ENCODE peak calls at places on chromosomes 12 and 14, in seven cellular contexts. One of them, this sample, is unnamed.

GRCh38 chr14:62162998-62163589 is 400.9 kb downstream of the SNAPC1 start:
- DNase-seq in fibroblast of pulmonary artery: peak
- DNase-seq in NCI-H1436: peak
- DNase-seq in stimulated activated naive CD4-positive, alpha-beta T cell: no peak
- DNase-seq in stimulated activated CD4-positive, alpha-beta T cell treated with anti-CD3 and anti-CD28 coated beads, TNF-alpha, amount 100 ng/mL, for 1 hour: no peak
- DNase-seq in glomerular endothelial cell: peak
- DNase-seq in activated CD8-positive, alpha-beta memory T cell treated with anti-CD3 and anti-CD28 coated beads, Interleukin-2, amount 50 U/mL, for 48 hours: no peak
- DNase-seq in this sample: peak

GRCh38 chr12:32369202-32369601 is 30.2 kb upstream of the FGD4 start:
- DNase-seq in fibroblast of pulmonary artery: no peak
- DNase-seq in NCI-H1436: no peak
- DNase-seq in stimulated activated naive CD4-positive, alpha-beta T cell: no peak
- DNase-seq in stimulated activated CD4-positive, alpha-beta T cell treated with anti-CD3 and anti-CD28 coated beads, TNF-alpha, amount 100 ng/mL, for 1 hour: no peak
- DNase-seq in glomerular endothelial cell: no peak
- DNase-seq in activated CD8-positive, alpha-beta memory T cell treated with anti-CD3 and anti-CD28 coated beads, Interleukin-2, amount 50 U/mL, for 48 hours: no peak
- DNase-seq in this sample: no peak

GRCh38 chr14:28754209-28754985 is 12.2 kb upstream of the FOXG1 start:
- DNase-seq in fibroblast of pulmonary artery: peak
- DNase-seq in NCI-H1436: peak
- DNase-seq in stimulated activated naive CD4-positive, alpha-beta T cell: no peak
- DNase-seq in stimulated activated CD4-positive, alpha-beta T cell treated with anti-CD3 and anti-CD28 coated beads, TNF-alpha, amount 100 ng/mL, for 1 hour: no peak
- DNase-seq in glomerular endothelial cell: no peak
- DNase-seq in activated CD8-positive, alpha-beta memory T cell treated with anti-CD3 and anti-CD28 coated beads, Interleukin-2, amount 50 U/mL, for 48 hours: no peak
- DNase-seq in this sample: peak

GRCh38 chr12:57118711-57119271 is 7.6 kb upstream of the STAT6 start:
- DNase-seq in fibroblast of pulmonary artery: no peak
- DNase-seq in NCI-H1436: no peak
- DNase-seq in stimulated activated naive CD4-positive, alpha-beta T cell: no peak
- DNase-seq in stimulated activated CD4-positive, alpha-beta T cell treated with anti-CD3 and anti-CD28 coated beads, TNF-alpha, amount 100 ng/mL, for 1 hour: no peak
- DNase-seq in glomerular endothelial cell: no peak
- DNase-seq in activated CD8-positive, alpha-beta memory T cell treated with anti-CD3 and anti-CD28 coated beads, Interleukin-2, amount 50 U/mL, for 48 hours: no peak
- DNase-seq in this sample: peak

GRCh38 chr12:8662592-8662991 is at the start of gene MFAP5:
- DNase-seq in fibroblast of pulmonary artery: peak
- DNase-seq in NCI-H1436: no peak
- DNase-seq in stimulated activated naive CD4-positive, alpha-beta T cell: no peak
- DNase-seq in stimulated activated CD4-positive, alpha-beta T cell treated with anti-CD3 and anti-CD28 coated beads, TNF-alpha, amount 100 ng/mL, for 1 hour: no peak
- DNase-seq in glomerular endothelial cell: no peak
- DNase-seq in activated CD8-positive, alpha-beta memory T cell treated with anti-CD3 and anti-CD28 coated beads, Interleukin-2, amount 50 U/mL, for 48 hours: no peak
- DNase-seq in this sample: no peak

GRCh38 chr12:6771091-6771495 is 1.2 kb upstream of the LAG3 start:
- DNase-seq in fibroblast of pulmonary artery: peak
- DNase-seq in NCI-H1436: no peak
- DNase-seq in stimulated activated naive CD4-positive, alpha-beta T cell: no peak
- DNase-seq in stimulated activated CD4-positive, alpha-beta T cell treated with anti-CD3 and anti-CD28 coated beads, TNF-alpha, amount 100 ng/mL, for 1 hour: no peak
- DNase-seq in glomerular endothelial cell: no peak
- DNase-seq in activated CD8-positive, alpha-beta memory T cell treated with anti-CD3 and anti-CD28 coated beads, Interleukin-2, amount 50 U/mL, for 48 hours: no peak
- DNase-seq in this sample: peak

GRCh38 chr14:25274529-25274928 is 224.6 kb upstream of the STXBP6 start:
- DNase-seq in fibroblast of pulmonary artery: no peak
- DNase-seq in NCI-H1436: no peak
- DNase-seq in stimulated activated naive CD4-positive, alpha-beta T cell: no peak
- DNase-seq in stimulated activated CD4-positive, alpha-beta T cell treated with anti-CD3 and anti-CD28 coated beads, TNF-alpha, amount 100 ng/mL, for 1 hour: no peak
- DNase-seq in glomerular endothelial cell: no peak
- DNase-seq in activated CD8-positive, alpha-beta memory T cell treated with anti-CD3 and anti-CD28 coated beads, Interleukin-2, amount 50 U/mL, for 48 hours: no peak
- DNase-seq in this sample: no peak

GRCh38 chr12:111425655-111426054 is 19.9 kb downstream of the SH2B3 start:
- DNase-seq in fibroblast of pulmonary artery: no peak
- DNase-seq in NCI-H1436: no peak
- DNase-seq in stimulated activated naive CD4-positive, alpha-beta T cell: no peak
- DNase-seq in stimulated activated CD4-positive, alpha-beta T cell treated with anti-CD3 and anti-CD28 coated beads, TNF-alpha, amount 100 ng/mL, for 1 hour: no peak
- DNase-seq in glomerular endothelial cell: no peak
- DNase-seq in activated CD8-positive, alpha-beta memory T cell treated with anti-CD3 and anti-CD28 coated beads, Interleukin-2, amount 50 U/mL, for 48 hours: no peak
- DNase-seq in this sample: no peak

GRCh38 chr12:68368332-68368731 is 36.2 kb upstream of the MDM1 start:
- DNase-seq in fibroblast of pulmonary artery: no peak
- DNase-seq in NCI-H1436: no peak
- DNase-seq in stimulated activated naive CD4-positive, alpha-beta T cell: no peak
- DNase-seq in stimulated activated CD4-positive, alpha-beta T cell treated with anti-CD3 and anti-CD28 coated beads, TNF-alpha, amount 100 ng/mL, for 1 hour: no peak
- DNase-seq in glomerular endothelial cell: no peak
- DNase-seq in activated CD8-positive, alpha-beta memory T cell treated with anti-CD3 and anti-CD28 coated beads, Interleukin-2, amount 50 U/mL, for 48 hours: no peak
- DNase-seq in this sample: peak

GRCh38 chr14:89899917-89900680 is 54.4 kb downstream of the EFCAB11 start:
- DNase-seq in fibroblast of pulmonary artery: peak
- DNase-seq in NCI-H1436: peak
- DNase-seq in stimulated activated naive CD4-positive, alpha-beta T cell: no peak
- DNase-seq in stimulated activated CD4-positive, alpha-beta T cell treated with anti-CD3 and anti-CD28 coated beads, TNF-alpha, amount 100 ng/mL, for 1 hour: no peak
- DNase-seq in glomerular endothelial cell: no peak
- DNase-seq in activated CD8-positive, alpha-beta memory T cell treated with anti-CD3 and anti-CD28 coated beads, Interleukin-2, amount 50 U/mL, for 48 hours: no peak
- DNase-seq in this sample: peak

GRCh38 chr14:24274101-24274543 is 2.7 kb upstream of the RABGGTA start:
- DNase-seq in fibroblast of pulmonary artery: no peak
- DNase-seq in NCI-H1436: no peak
- DNase-seq in stimulated activated naive CD4-positive, alpha-beta T cell: peak
- DNase-seq in stimulated activated CD4-positive, alpha-beta T cell treated with anti-CD3 and anti-CD28 coated beads, TNF-alpha, amount 100 ng/mL, for 1 hour: peak
- DNase-seq in glomerular endothelial cell: no peak
- DNase-seq in activated CD8-positive, alpha-beta memory T cell treated with anti-CD3 and anti-CD28 coated beads, Interleukin-2, amount 50 U/mL, for 48 hours: peak
- DNase-seq in this sample: no peak

GRCh38 chr12:124576061-124576650 is 8.7 kb upstream of the NCOR2 start:
- DNase-seq in fibroblast of pulmonary artery: no peak
- DNase-seq in NCI-H1436: no peak
- DNase-seq in stimulated activated naive CD4-positive, alpha-beta T cell: no peak
- DNase-seq in stimulated activated CD4-positive, alpha-beta T cell treated with anti-CD3 and anti-CD28 coated beads, TNF-alpha, amount 100 ng/mL, for 1 hour: no peak
- DNase-seq in glomerular endothelial cell: no peak
- DNase-seq in activated CD8-positive, alpha-beta memory T cell treated with anti-CD3 and anti-CD28 coated beads, Interleukin-2, amount 50 U/mL, for 48 hours: no peak
- DNase-seq in this sample: no peak

GRCh38 chr12:14647028-14647750 is 49.2 kb downstream of the GUCY2C start:
- DNase-seq in fibroblast of pulmonary artery: no peak
- DNase-seq in NCI-H1436: no peak
- DNase-seq in stimulated activated naive CD4-positive, alpha-beta T cell: no peak
- DNase-seq in stimulated activated CD4-positive, alpha-beta T cell treated with anti-CD3 and anti-CD28 coated beads, TNF-alpha, amount 100 ng/mL, for 1 hour: no peak
- DNase-seq in glomerular endothelial cell: no peak
- DNase-seq in activated CD8-positive, alpha-beta memory T cell treated with anti-CD3 and anti-CD28 coated beads, Interleukin-2, amount 50 U/mL, for 48 hours: no peak
- DNase-seq in this sample: no peak

GRCh38 chr14:71931492-71932228 is 569 bp upstream of the RGS6 start:
- DNase-seq in fibroblast of pulmonary artery: no peak
- DNase-seq in NCI-H1436: no peak
- DNase-seq in stimulated activated naive CD4-positive, alpha-beta T cell: no peak
- DNase-seq in stimulated activated CD4-positive, alpha-beta T cell treated with anti-CD3 and anti-CD28 coated beads, TNF-alpha, amount 100 ng/mL, for 1 hour: no peak
- DNase-seq in glomerular endothelial cell: no peak
- DNase-seq in activated CD8-positive, alpha-beta memory T cell treated with anti-CD3 and anti-CD28 coated beads, Interleukin-2, amount 50 U/mL, for 48 hours: peak
- DNase-seq in this sample: no peak

GRCh38 chr14:101062065-101062450 is 158.5 kb upstream of the RTL1 start:
- DNase-seq in fibroblast of pulmonary artery: no peak
- DNase-seq in NCI-H1436: no peak
- DNase-seq in stimulated activated naive CD4-positive, alpha-beta T cell: no peak
- DNase-seq in stimulated activated CD4-positive, alpha-beta T cell treated with anti-CD3 and anti-CD28 coated beads, TNF-alpha, amount 100 ng/mL, for 1 hour: no peak
- DNase-seq in glomerular endothelial cell: no peak
- DNase-seq in activated CD8-positive, alpha-beta memory T cell treated with anti-CD3 and anti-CD28 coated beads, Interleukin-2, amount 50 U/mL, for 48 hours: no peak
- DNase-seq in this sample: no peak

GRCh38 chr14:59964251-59965007 is 44.5 kb downstream of the LRRC9 start:
- DNase-seq in fibroblast of pulmonary artery: peak
- DNase-seq in NCI-H1436: no peak
- DNase-seq in stimulated activated naive CD4-positive, alpha-beta T cell: no peak
- DNase-seq in stimulated activated CD4-positive, alpha-beta T cell treated with anti-CD3 and anti-CD28 coated beads, TNF-alpha, amount 100 ng/mL, for 1 hour: no peak
- DNase-seq in glomerular endothelial cell: no peak
- DNase-seq in activated CD8-positive, alpha-beta memory T cell treated with anti-CD3 and anti-CD28 coated beads, Interleukin-2, amount 50 U/mL, for 48 hours: no peak
- DNase-seq in this sample: no peak

GRCh38 chr12:52222692-52223091 is 10.4 kb upstream of the KRT7 start:
- DNase-seq in fibroblast of pulmonary artery: no peak
- DNase-seq in NCI-H1436: no peak
- DNase-seq in stimulated activated naive CD4-positive, alpha-beta T cell: no peak
- DNase-seq in stimulated activated CD4-positive, alpha-beta T cell treated with anti-CD3 and anti-CD28 coated beads, TNF-alpha, amount 100 ng/mL, for 1 hour: no peak
- DNase-seq in glomerular endothelial cell: no peak
- DNase-seq in activated CD8-positive, alpha-beta memory T cell treated with anti-CD3 and anti-CD28 coated beads, Interleukin-2, amount 50 U/mL, for 48 hours: no peak
- DNase-seq in this sample: no peak

GRCh38 chr12:25256826-25257225 is 6.1 kb upstream of the KRAS start:
- DNase-seq in fibroblast of pulmonary artery: no peak
- DNase-seq in NCI-H1436: no peak
- DNase-seq in stimulated activated naive CD4-positive, alpha-beta T cell: no peak
- DNase-seq in stimulated activated CD4-positive, alpha-beta T cell treated with anti-CD3 and anti-CD28 coated beads, TNF-alpha, amount 100 ng/mL, for 1 hour: no peak
- DNase-seq in glomerular endothelial cell: no peak
- DNase-seq in activated CD8-positive, alpha-beta memory T cell treated with anti-CD3 and anti-CD28 coated beads, Interleukin-2, amount 50 U/mL, for 48 hours: no peak
- DNase-seq in this sample: no peak

GRCh38 chr14:69260979-69261605 is 1.1 kb downstream of the GALNT16 start:
- DNase-seq in fibroblast of pulmonary artery: no peak
- DNase-seq in NCI-H1436: peak
- DNase-seq in stimulated activated naive CD4-positive, alpha-beta T cell: no peak
- DNase-seq in stimulated activated CD4-positive, alpha-beta T cell treated with anti-CD3 and anti-CD28 coated beads, TNF-alpha, amount 100 ng/mL, for 1 hour: no peak
- DNase-seq in glomerular endothelial cell: no peak
- DNase-seq in activated CD8-positive, alpha-beta memory T cell treated with anti-CD3 and anti-CD28 coated beads, Interleukin-2, amount 50 U/mL, for 48 hours: peak
- DNase-seq in this sample: no peak

GRCh38 chr14:20848955-20849570 is 42.1 kb upstream of the RNASE3 start:
- DNase-seq in fibroblast of pulmonary artery: no peak
- DNase-seq in NCI-H1436: no peak
- DNase-seq in stimulated activated naive CD4-positive, alpha-beta T cell: no peak
- DNase-seq in stimulated activated CD4-positive, alpha-beta T cell treated with anti-CD3 and anti-CD28 coated beads, TNF-alpha, amount 100 ng/mL, for 1 hour: no peak
- DNase-seq in glomerular endothelial cell: no peak
- DNase-seq in activated CD8-positive, alpha-beta memory T cell treated with anti-CD3 and anti-CD28 coated beads, Interleukin-2, amount 50 U/mL, for 48 hours: no peak
- DNase-seq in this sample: no peak

GRCh38 chr12:32115404-32116104 is 8.9 kb downstream of the BICD1 start:
- DNase-seq in fibroblast of pulmonary artery: peak
- DNase-seq in NCI-H1436: no peak
- DNase-seq in stimulated activated naive CD4-positive, alpha-beta T cell: no peak
- DNase-seq in stimulated activated CD4-positive, alpha-beta T cell treated with anti-CD3 and anti-CD28 coated beads, TNF-alpha, amount 100 ng/mL, for 1 hour: no peak
- DNase-seq in glomerular endothelial cell: peak
- DNase-seq in activated CD8-positive, alpha-beta memory T cell treated with anti-CD3 and anti-CD28 coated beads, Interleukin-2, amount 50 U/mL, for 48 hours: no peak
- DNase-seq in this sample: no peak

GRCh38 chr12:11089246-11089645 is 2.9 kb downstream of the TAS2R43 start:
- DNase-seq in fibroblast of pulmonary artery: no peak
- DNase-seq in NCI-H1436: no peak
- DNase-seq in stimulated activated naive CD4-positive, alpha-beta T cell: no peak
- DNase-seq in stimulated activated CD4-positive, alpha-beta T cell treated with anti-CD3 and anti-CD28 coated beads, TNF-alpha, amount 100 ng/mL, for 1 hour: no peak
- DNase-seq in glomerular endothelial cell: no peak
- DNase-seq in activated CD8-positive, alpha-beta memory T cell treated with anti-CD3 and anti-CD28 coated beads, Interleukin-2, amount 50 U/mL, for 48 hours: no peak
- DNase-seq in this sample: no peak

GRCh38 chr14:56659964-56660551 is 80.5 kb downstream of the TMEM260 start:
- DNase-seq in fibroblast of pulmonary artery: peak
- DNase-seq in NCI-H1436: peak
- DNase-seq in stimulated activated naive CD4-positive, alpha-beta T cell: no peak
- DNase-seq in stimulated activated CD4-positive, alpha-beta T cell treated with anti-CD3 and anti-CD28 coated beads, TNF-alpha, amount 100 ng/mL, for 1 hour: no peak
- DNase-seq in glomerular endothelial cell: peak
- DNase-seq in activated CD8-positive, alpha-beta memory T cell treated with anti-CD3 and anti-CD28 coated beads, Interleukin-2, amount 50 U/mL, for 48 hours: no peak
- DNase-seq in this sample: peak

GRCh38 chr12:120439646-120440247 is 1.8 kb downstream of the COX6A1 start:
- DNase-seq in fibroblast of pulmonary artery: peak
- DNase-seq in NCI-H1436: peak
- DNase-seq in stimulated activated naive CD4-positive, alpha-beta T cell: peak
- DNase-seq in stimulated activated CD4-positive, alpha-beta T cell treated with anti-CD3 and anti-CD28 coated beads, TNF-alpha, amount 100 ng/mL, for 1 hour: peak
- DNase-seq in glomerular endothelial cell: no peak
- DNase-seq in activated CD8-positive, alpha-beta memory T cell treated with anti-CD3 and anti-CD28 coated beads, Interleukin-2, amount 50 U/mL, for 48 hours: peak
- DNase-seq in this sample: peak

GRCh38 chr12:65643171-65643570 is 181.1 kb upstream of the HMGA2 start:
- DNase-seq in fibroblast of pulmonary artery: no peak
- DNase-seq in NCI-H1436: no peak
- DNase-seq in stimulated activated naive CD4-positive, alpha-beta T cell: no peak
- DNase-seq in stimulated activated CD4-positive, alpha-beta T cell treated with anti-CD3 and anti-CD28 coated beads, TNF-alpha, amount 100 ng/mL, for 1 hour: no peak
- DNase-seq in glomerular endothelial cell: no peak
- DNase-seq in activated CD8-positive, alpha-beta memory T cell treated with anti-CD3 and anti-CD28 coated beads, Interleukin-2, amount 50 U/mL, for 48 hours: no peak
- DNase-seq in this sample: no peak

GRCh38 chr14:92108345-92109254 is 2.2 kb upstream of the ATXN3 start:
- DNase-seq in fibroblast of pulmonary artery: no peak
- DNase-seq in NCI-H1436: no peak
- DNase-seq in stimulated activated naive CD4-positive, alpha-beta T cell: no peak
- DNase-seq in stimulated activated CD4-positive, alpha-beta T cell treated with anti-CD3 and anti-CD28 coated beads, TNF-alpha, amount 100 ng/mL, for 1 hour: no peak
- DNase-seq in glomerular endothelial cell: no peak
- DNase-seq in activated CD8-positive, alpha-beta memory T cell treated with anti-CD3 and anti-CD28 coated beads, Interleukin-2, amount 50 U/mL, for 48 hours: peak
- DNase-seq in this sample: no peak

GRCh38 chr12:89882051-89882450 is 173.4 kb upstream of the ATP2B1 start:
- DNase-seq in fibroblast of pulmonary artery: peak
- DNase-seq in NCI-H1436: no peak
- DNase-seq in stimulated activated naive CD4-positive, alpha-beta T cell: no peak
- DNase-seq in stimulated activated CD4-positive, alpha-beta T cell treated with anti-CD3 and anti-CD28 coated beads, TNF-alpha, amount 100 ng/mL, for 1 hour: no peak
- DNase-seq in glomerular endothelial cell: no peak
- DNase-seq in activated CD8-positive, alpha-beta memory T cell treated with anti-CD3 and anti-CD28 coated beads, Interleukin-2, amount 50 U/mL, for 48 hours: no peak
- DNase-seq in this sample: peak

GRCh38 chr14:99191663-99192621 is 80.1 kb downstream of the BCL11B start:
- DNase-seq in fibroblast of pulmonary artery: peak
- DNase-seq in NCI-H1436: peak
- DNase-seq in stimulated activated naive CD4-positive, alpha-beta T cell: peak
- DNase-seq in stimulated activated CD4-positive, alpha-beta T cell treated with anti-CD3 and anti-CD28 coated beads, TNF-alpha, amount 100 ng/mL, for 1 hour: no peak
- DNase-seq in glomerular endothelial cell: no peak
- DNase-seq in activated CD8-positive, alpha-beta memory T cell treated with anti-CD3 and anti-CD28 coated beads, Interleukin-2, amount 50 U/mL, for 48 hours: no peak
- DNase-seq in this sample: no peak

GRCh38 chr14:92768795-92769194 is 20.4 kb upstream of the LGMN start:
- DNase-seq in fibroblast of pulmonary artery: no peak
- DNase-seq in NCI-H1436: no peak
- DNase-seq in stimulated activated naive CD4-positive, alpha-beta T cell: no peak
- DNase-seq in stimulated activated CD4-positive, alpha-beta T cell treated with anti-CD3 and anti-CD28 coated beads, TNF-alpha, amount 100 ng/mL, for 1 hour: no peak
- DNase-seq in glomerular endothelial cell: no peak
- DNase-seq in activated CD8-positive, alpha-beta memory T cell treated with anti-CD3 and anti-CD28 coated beads, Interleukin-2, amount 50 U/mL, for 48 hours: no peak
- DNase-seq in this sample: no peak

GRCh38 chr12:98002887-98003493 is 512.4 kb upstream of the TMPO start:
- DNase-seq in fibroblast of pulmonary artery: peak
- DNase-seq in NCI-H1436: peak
- DNase-seq in stimulated activated naive CD4-positive, alpha-beta T cell: no peak
- DNase-seq in stimulated activated CD4-positive, alpha-beta T cell treated with anti-CD3 and anti-CD28 coated beads, TNF-alpha, amount 100 ng/mL, for 1 hour: no peak
- DNase-seq in glomerular endothelial cell: peak
- DNase-seq in activated CD8-positive, alpha-beta memory T cell treated with anti-CD3 and anti-CD28 coated beads, Interleukin-2, amount 50 U/mL, for 48 hours: peak
- DNase-seq in this sample: peak

GRCh38 chr12:105036937-105037649 is 47.2 kb downstream of the ALDH1L2 start:
- DNase-seq in fibroblast of pulmonary artery: no peak
- DNase-seq in NCI-H1436: no peak
- DNase-seq in stimulated activated naive CD4-positive, alpha-beta T cell: no peak
- DNase-seq in stimulated activated CD4-positive, alpha-beta T cell treated with anti-CD3 and anti-CD28 coated beads, TNF-alpha, amount 100 ng/mL, for 1 hour: no peak
- DNase-seq in glomerular endothelial cell: no peak
- DNase-seq in activated CD8-positive, alpha-beta memory T cell treated with anti-CD3 and anti-CD28 coated beads, Interleukin-2, amount 50 U/mL, for 48 hours: no peak
- DNase-seq in this sample: no peak

This sample was measured in Kasumi-1.